ENCODE peak calls at places on chromosomes 11 and 22, in nine cellular contexts. One of them, this sample, is unnamed.

GRCh38 chr11:11244470-11245080 is 108.5 kb downstream of the CSNK2A3 start:
- DNase-seq in brain microvascular endothelial cell: no peak
- DNase-seq in GM10248: no peak
- DNase-seq in lower lobe of right lung: no peak
- DNase-seq in stomach: no peak
- DNase-seq in Peyer's patch: no peak
- DNase-seq in AG04450: no peak
- DNase-seq in neural progenitor cell: no peak
- DNase-seq in foreskin fibroblast: no peak
- DNase-seq in this sample: no peak

GRCh38 chr22:21450858-21451331 is 16.3 kb upstream of the TMEM191C start:
- DNase-seq in brain microvascular endothelial cell: no peak
- DNase-seq in GM10248: no peak
- DNase-seq in lower lobe of right lung: peak
- DNase-seq in stomach: peak
- DNase-seq in Peyer's patch: peak
- DNase-seq in AG04450: no peak
- DNase-seq in neural progenitor cell: no peak
- DNase-seq in foreskin fibroblast: no peak
- DNase-seq in this sample: no peak

GRCh38 chr11:28146123-28146751 is 38.0 kb downstream of the METTL15 start:
- DNase-seq in brain microvascular endothelial cell: peak
- DNase-seq in GM10248: no peak
- DNase-seq in lower lobe of right lung: no peak
- DNase-seq in stomach: no peak
- DNase-seq in Peyer's patch: no peak
- DNase-seq in AG04450: peak
- DNase-seq in neural progenitor cell: peak
- DNase-seq in foreskin fibroblast: peak
- DNase-seq in this sample: no peak

GRCh38 chr11:11581493-11581880 is 40.3 kb downstream of the GALNT18 start:
- DNase-seq in brain microvascular endothelial cell: no peak
- DNase-seq in GM10248: no peak
- DNase-seq in lower lobe of right lung: no peak
- DNase-seq in stomach: no peak
- DNase-seq in Peyer's patch: no peak
- DNase-seq in AG04450: no peak
- DNase-seq in neural progenitor cell: no peak
- DNase-seq in foreskin fibroblast: no peak
- DNase-seq in this sample: no peak

GRCh38 chr11:36510567-36511020 is 522 bp upstream of the TRAF6 start:
- DNase-seq in brain microvascular endothelial cell: no peak
- DNase-seq in GM10248: peak
- DNase-seq in lower lobe of right lung: no peak
- DNase-seq in stomach: no peak
- DNase-seq in Peyer's patch: no peak
- DNase-seq in AG04450: no peak
- DNase-seq in neural progenitor cell: no peak
- DNase-seq in foreskin fibroblast: no peak
- DNase-seq in this sample: no peak

GRCh38 chr11:76380161-76380976 is 563 bp downstream of the THAP12 start:
- DNase-seq in brain microvascular endothelial cell: peak
- DNase-seq in GM10248: peak
- DNase-seq in lower lobe of right lung: peak
- DNase-seq in stomach: no peak
- DNase-seq in Peyer's patch: peak
- DNase-seq in AG04450: no peak
- DNase-seq in neural progenitor cell: no peak
- DNase-seq in foreskin fibroblast: peak
- DNase-seq in this sample: peak

GRCh38 chr11:118688851-118689502 is 9.5 kb upstream of the TREH start:
- DNase-seq in brain microvascular endothelial cell: no peak
- DNase-seq in GM10248: no peak
- DNase-seq in lower lobe of right lung: no peak
- DNase-seq in stomach: no peak
- DNase-seq in Peyer's patch: no peak
- DNase-seq in AG04450: no peak
- DNase-seq in neural progenitor cell: no peak
- DNase-seq in foreskin fibroblast: no peak
- DNase-seq in this sample: no peak

GRCh38 chr22:20750461-20751184 is 23.3 kb upstream of the SERPIND1 start:
- DNase-seq in brain microvascular endothelial cell: peak
- DNase-seq in GM10248: peak
- DNase-seq in lower lobe of right lung: no peak
- DNase-seq in stomach: peak
- DNase-seq in Peyer's patch: peak
- DNase-seq in AG04450: peak
- DNase-seq in neural progenitor cell: no peak
- DNase-seq in foreskin fibroblast: peak
- DNase-seq in this sample: peak

GRCh38 chr11:75731095-75731494 is 13.5 kb downstream of the MOGAT2 start:
- DNase-seq in brain microvascular endothelial cell: no peak
- DNase-seq in GM10248: no peak
- DNase-seq in lower lobe of right lung: no peak
- DNase-seq in stomach: peak
- DNase-seq in Peyer's patch: no peak
- DNase-seq in AG04450: no peak
- DNase-seq in neural progenitor cell: no peak
- DNase-seq in foreskin fibroblast: no peak
- DNase-seq in this sample: no peak

GRCh38 chr11:83156150-83156995 is 558 bp upstream of the PCF11 start:
- DNase-seq in brain microvascular endothelial cell: no peak
- DNase-seq in GM10248: peak
- DNase-seq in lower lobe of right lung: peak
- DNase-seq in stomach: peak
- DNase-seq in Peyer's patch: peak
- DNase-seq in AG04450: peak
- DNase-seq in neural progenitor cell: peak
- DNase-seq in foreskin fibroblast: peak
- DNase-seq in this sample: peak

GRCh38 chr11:5042091-5042490 is 4.2 kb upstream of the OR52J3 start:
- DNase-seq in brain microvascular endothelial cell: no peak
- DNase-seq in GM10248: no peak
- DNase-seq in lower lobe of right lung: no peak
- DNase-seq in stomach: no peak
- DNase-seq in Peyer's patch: no peak
- DNase-seq in AG04450: no peak
- DNase-seq in neural progenitor cell: no peak
- DNase-seq in foreskin fibroblast: no peak
- DNase-seq in this sample: no peak

GRCh38 chr11:104000798-104001197 is 35.6 kb upstream of the DDI1 start:
- DNase-seq in brain microvascular endothelial cell: peak
- DNase-seq in GM10248: no peak
- DNase-seq in lower lobe of right lung: no peak
- DNase-seq in stomach: no peak
- DNase-seq in Peyer's patch: no peak
- DNase-seq in AG04450: no peak
- DNase-seq in neural progenitor cell: no peak
- DNase-seq in foreskin fibroblast: no peak
- DNase-seq in this sample: no peak

GRCh38 chr11:8196749-8197148 is 27.9 kb upstream of the RIC3 start:
- DNase-seq in brain microvascular endothelial cell: no peak
- DNase-seq in GM10248: no peak
- DNase-seq in lower lobe of right lung: no peak
- DNase-seq in stomach: no peak
- DNase-seq in Peyer's patch: no peak
- DNase-seq in AG04450: no peak
- DNase-seq in neural progenitor cell: no peak
- DNase-seq in foreskin fibroblast: no peak
- DNase-seq in this sample: no peak

GRCh38 chr11:1072116-1072820 is 2.4 kb upstream of the MUC2 start:
- DNase-seq in brain microvascular endothelial cell: peak
- DNase-seq in GM10248: no peak
- DNase-seq in lower lobe of right lung: peak
- DNase-seq in stomach: no peak
- DNase-seq in Peyer's patch: peak
- DNase-seq in AG04450: no peak
- DNase-seq in neural progenitor cell: no peak
- DNase-seq in foreskin fibroblast: no peak
- DNase-seq in this sample: no peak

GRCh38 chr22:48960981-48961655 is 866.6 kb downstream of the BRD1 start:
- DNase-seq in brain microvascular endothelial cell: no peak
- DNase-seq in GM10248: no peak
- DNase-seq in lower lobe of right lung: no peak
- DNase-seq in stomach: peak
- DNase-seq in Peyer's patch: no peak
- DNase-seq in AG04450: no peak
- DNase-seq in neural progenitor cell: no peak
- DNase-seq in foreskin fibroblast: no peak
- DNase-seq in this sample: no peak

GRCh38 chr11:124829986-124830385 is 29.8 kb upstream of the MSANTD2 start:
- DNase-seq in brain microvascular endothelial cell: no peak
- DNase-seq in GM10248: no peak
- DNase-seq in lower lobe of right lung: no peak
- DNase-seq in stomach: no peak
- DNase-seq in Peyer's patch: no peak
- DNase-seq in AG04450: no peak
- DNase-seq in neural progenitor cell: no peak
- DNase-seq in foreskin fibroblast: no peak
- DNase-seq in this sample: no peak

GRCh38 chr22:46507451-46508390 is 29.7 kb downstream of the CELSR1 start:
- DNase-seq in brain microvascular endothelial cell: no peak
- DNase-seq in GM10248: no peak
- DNase-seq in lower lobe of right lung: no peak
- DNase-seq in stomach: no peak
- DNase-seq in Peyer's patch: no peak
- DNase-seq in AG04450: no peak
- DNase-seq in neural progenitor cell: peak
- DNase-seq in foreskin fibroblast: no peak
- DNase-seq in this sample: no peak

DNA sequence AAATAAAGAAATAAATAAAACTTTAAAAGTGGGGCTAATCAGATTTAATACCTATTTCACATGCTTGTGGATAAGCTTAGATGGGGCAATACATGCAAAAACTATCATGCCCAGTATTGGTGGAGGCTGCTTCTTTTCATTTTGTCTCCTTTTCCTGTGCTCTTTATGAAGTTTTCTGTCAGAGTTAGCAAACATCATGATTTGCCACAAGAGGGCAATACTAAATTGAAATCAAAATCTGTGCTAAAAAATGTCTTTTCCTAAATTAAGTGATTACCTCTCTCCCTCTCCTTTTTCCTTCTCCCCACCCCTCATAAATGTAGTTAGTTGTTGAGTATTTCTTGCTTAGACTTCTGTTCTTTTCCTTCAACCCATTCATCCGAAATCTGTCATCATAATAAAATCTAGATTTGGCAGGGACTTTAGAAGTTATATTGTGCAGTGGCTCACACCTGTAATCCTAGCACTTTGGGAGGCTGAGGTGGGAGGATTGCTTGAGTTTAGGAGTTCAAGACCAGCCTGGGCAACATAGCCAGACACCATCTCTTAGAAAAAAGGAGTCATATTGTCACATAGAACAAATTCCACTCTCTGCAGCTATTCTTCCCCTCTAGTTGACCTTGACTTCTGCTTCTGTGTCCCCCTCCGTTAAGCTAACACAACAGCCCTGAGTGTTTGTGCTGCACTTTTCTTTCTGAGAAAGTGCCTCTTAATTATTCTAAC is 4.7 kb upstream of the ARHGAP42 start:
- DNase-seq in brain microvascular endothelial cell: no peak
- DNase-seq in GM10248: no peak
- DNase-seq in lower lobe of right lung: no peak
- DNase-seq in stomach: no peak
- DNase-seq in Peyer's patch: no peak
- DNase-seq in AG04450: no peak
- DNase-seq in neural progenitor cell: no peak
- DNase-seq in foreskin fibroblast: peak
- DNase-seq in this sample: no peak
- TF ChIP-seq CTCF in brain microvascular endothelial cell: peak
- TF ChIP-seq CTCF in GM10248: peak
- TF ChIP-seq CTCF in lower lobe of right lung: peak
- TF ChIP-seq CTCF in stomach: peak
- TF ChIP-seq CTCF in Peyer's patch: peak
- TF ChIP-seq CTCF in AG04450: peak
- TF ChIP-seq CTCF in neural progenitor cell: peak
- TF ChIP-seq CTCF in foreskin fibroblast: peak
- TF ChIP-seq CTCF in this sample: no peak

GRCh38 chr11:129766858-129767604 is 48.6 kb upstream of the TMEM45B start:
- DNase-seq in brain microvascular endothelial cell: peak
- DNase-seq in GM10248: no peak
- DNase-seq in lower lobe of right lung: no peak
- DNase-seq in stomach: peak
- DNase-seq in Peyer's patch: peak
- DNase-seq in AG04450: no peak
- DNase-seq in neural progenitor cell: peak
- DNase-seq in foreskin fibroblast: no peak
- DNase-seq in this sample: peak
- TF ChIP-seq CTCF in brain microvascular endothelial cell: peak
- TF ChIP-seq CTCF in GM10248: peak
- TF ChIP-seq CTCF in lower lobe of right lung: peak
- TF ChIP-seq CTCF in stomach: peak
- TF ChIP-seq CTCF in Peyer's patch: peak
- TF ChIP-seq CTCF in AG04450: peak
- TF ChIP-seq CTCF in neural progenitor cell: peak
- TF ChIP-seq CTCF in foreskin fibroblast: peak
- TF ChIP-seq CTCF in this sample: peak

GRCh38 chr22:36563001-36563400 is 34.0 kb upstream of the EIF3D start:
- DNase-seq in brain microvascular endothelial cell: no peak
- DNase-seq in GM10248: no peak
- DNase-seq in lower lobe of right lung: no peak
- DNase-seq in stomach: no peak
- DNase-seq in Peyer's patch: no peak
- DNase-seq in AG04450: no peak
- DNase-seq in neural progenitor cell: no peak
- DNase-seq in foreskin fibroblast: no peak
- DNase-seq in this sample: no peak
- TF ChIP-seq CTCF in brain microvascular endothelial cell: peak
- TF ChIP-seq CTCF in GM10248: no peak
- TF ChIP-seq CTCF in lower lobe of right lung: no peak
- TF ChIP-seq CTCF in stomach: no peak
- TF ChIP-seq CTCF in Peyer's patch: no peak
- TF ChIP-seq CTCF in AG04450: no peak
- TF ChIP-seq CTCF in neural progenitor cell: peak
- TF ChIP-seq CTCF in foreskin fibroblast: no peak
- TF ChIP-seq CTCF in this sample: no peak

DNA sequence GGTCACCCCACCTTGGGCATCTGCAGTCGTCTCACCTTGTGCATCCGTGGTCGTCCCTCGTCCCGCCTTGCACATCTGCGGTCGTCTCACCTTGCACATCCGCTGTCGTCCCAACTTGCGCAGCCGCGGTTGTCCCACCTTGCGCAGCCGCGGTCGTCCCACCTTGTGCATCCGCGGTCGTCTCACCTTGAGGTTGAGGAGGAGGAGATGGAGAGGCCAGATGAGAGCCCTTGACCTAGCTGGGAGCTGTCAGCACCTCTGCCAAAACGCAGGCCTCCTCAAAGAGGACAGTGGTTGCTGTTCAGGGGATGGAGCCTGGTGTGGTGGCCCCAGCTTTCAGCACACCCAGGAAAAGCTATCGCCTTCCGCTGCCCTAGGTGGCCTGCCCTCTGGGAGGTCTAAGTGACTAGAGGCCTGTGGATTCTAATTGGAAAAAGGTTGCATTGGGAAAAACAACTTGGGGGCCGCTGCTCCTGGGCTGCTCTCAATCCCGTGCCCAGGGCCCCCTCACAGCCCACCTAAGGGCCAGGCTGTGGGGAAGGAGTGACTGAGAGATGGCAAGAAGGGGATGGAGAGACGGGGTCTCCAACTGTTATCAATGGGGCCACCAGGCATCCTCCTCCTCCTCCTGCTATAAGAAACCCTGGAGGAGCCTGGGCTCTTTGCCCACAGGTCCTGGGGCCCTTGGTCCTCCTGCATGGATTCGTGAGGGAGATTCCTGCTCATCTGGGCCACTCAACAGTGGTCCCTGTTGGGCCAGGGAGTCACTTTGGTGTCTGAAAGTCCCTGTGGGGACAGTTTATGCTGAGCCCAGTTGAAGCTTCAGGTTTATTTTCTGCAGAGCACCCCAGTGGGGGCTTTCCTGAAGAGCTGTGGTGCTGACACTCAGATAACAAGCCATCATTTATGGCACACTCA is 90.9 kb downstream of the MYEOV start:
- DNase-seq in brain microvascular endothelial cell: no peak
- DNase-seq in GM10248: no peak
- DNase-seq in lower lobe of right lung: no peak
- DNase-seq in stomach: peak
- DNase-seq in Peyer's patch: peak
- DNase-seq in AG04450: no peak
- DNase-seq in neural progenitor cell: no peak
- DNase-seq in foreskin fibroblast: no peak
- DNase-seq in this sample: no peak
- TF ChIP-seq CTCF in brain microvascular endothelial cell: no peak
- TF ChIP-seq CTCF in GM10248: no peak
- TF ChIP-seq CTCF in lower lobe of right lung: no peak
- TF ChIP-seq CTCF in stomach: no peak
- TF ChIP-seq CTCF in Peyer's patch: no peak
- TF ChIP-seq CTCF in AG04450: no peak
- TF ChIP-seq CTCF in neural progenitor cell: no peak
- TF ChIP-seq CTCF in foreskin fibroblast: no peak
- TF ChIP-seq CTCF in this sample: no peak